ENCODE peak calls at places on chromosomes 2 and 18, in seven cellular contexts. J is AG10803, H is SK-N-SH, S is RWPE1, P is lung, G is epithelial cell of esophagus, M is heart right ventricle. C is an unnamed sample.

GRCh38 chr2:100206731-100207255 is 64.4 kb upstream of the AFF3 start:
- DNase-seq in J (no peak), H (peak; percentile 33), S (no peak), P (no peak), G (no peak), M (no peak), C (no peak)

GRCh38 chr2:240340361-240340761 is 95.1 kb upstream of the GPC1 start:
- DNase-seq in J (no peak), H (no peak), S (no peak), P (no peak), G (no peak), M (no peak), C (peak; percentile 59)

GRCh38 chr18:75090336-75090735 is 118.6 kb downstream of the PTGR3 start:
- DNase-seq in J (no peak), H (no peak), S (no peak), P (no peak), G (no peak), M (no peak), C (peak; percentile 46)

GRCh38 chr2:239881031-239881471 is 144.1 kb downstream of the NDUFA10 start:
- DNase-seq in J (no peak), H (no peak), S (no peak), P (peak; percentile 20), G (no peak), M (no peak), C (no peak)

GRCh38 chr2:126915903-126916302 is 17.2 kb downstream of the TEX51 start:
- DNase-seq in J (no peak), H (no peak), S (no peak), P (no peak), G (no peak), M (no peak), C (no peak)

GRCh38 chr2:233974530-233975071 is 57.4 kb downstream of the TRPM8 start:
- DNase-seq in J (peak; percentile 92), H (peak; percentile 32), S (peak; percentile 80), P (peak; percentile 49), G (peak; percentile 84), M (peak; percentile 30), C (no peak)

GRCh38 chr2:72144412-72144745 is 3.3 kb downstream of the CYP26B1 start:
- DNase-seq in J (no peak), H (no peak), S (no peak), P (no peak), G (no peak), M (peak; percentile 70), C (peak; percentile 88)

GRCh38 chr18:60445341-60445740 is 72.8 kb upstream of the MC4R start:
- DNase-seq in J (peak; percentile 74), H (no peak), S (no peak), P (no peak), G (no peak), M (no peak), C (no peak)

GRCh38 chr2:54459037-54459441 is 2.9 kb downstream of the SPTBN1 start:
- DNase-seq in J (peak; percentile 78), H (no peak), S (no peak), P (no peak), G (peak; percentile 4), M (no peak), C (no peak)

GRCh38 chr2:231250146-231250545 is 51.7 kb downstream of the ARMC9 start:
- DNase-seq in J (peak; percentile 68), H (no peak), S (no peak), P (no peak), G (no peak), M (no peak), C (no peak)

GRCh38 chr18:10081477-10081876 is 167.7 kb downstream of the VAPA start:
- DNase-seq in J (no peak), H (no peak), S (no peak), P (no peak), G (no peak), M (no peak), C (no peak)

GRCh38 chr18:13448028-13448795 is 229.7 kb downstream of the LDLRAD4 start:
- DNase-seq in J (no peak), H (no peak), S (no peak), P (no peak), G (no peak), M (no peak), C (no peak)

DNA sequence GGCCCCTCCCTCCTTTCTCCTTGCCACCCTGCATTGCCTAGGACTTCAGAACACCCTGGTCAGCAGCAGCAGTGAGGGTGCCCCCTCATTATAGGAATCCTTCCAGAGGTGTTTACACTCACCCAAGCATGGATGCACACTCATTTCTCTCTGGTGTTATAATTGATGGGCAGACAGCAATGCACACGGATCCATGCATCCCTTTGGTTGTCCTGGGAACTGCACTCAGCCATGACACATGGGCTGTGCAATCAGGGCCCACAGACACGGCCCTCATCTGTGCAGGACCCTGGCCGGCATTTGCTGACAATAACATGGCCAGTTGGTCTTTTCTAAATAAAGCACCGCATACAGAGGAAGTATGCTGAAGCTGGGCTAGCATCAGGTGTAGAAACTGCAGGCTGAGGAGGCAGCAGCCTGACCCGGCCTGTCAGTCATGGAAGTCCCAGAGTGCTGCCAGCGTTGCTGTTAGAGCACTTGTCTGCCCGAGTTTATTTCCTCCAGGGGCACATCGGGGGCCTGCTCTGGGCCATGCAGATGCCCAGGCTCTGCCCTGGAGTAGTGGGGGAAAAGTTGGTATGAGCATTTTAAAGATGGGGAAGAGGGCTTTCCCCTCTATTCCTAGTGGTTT is 4.2 kb upstream of the PTPN18 start:
- DNase-seq in J (no peak), H (no peak), S (no peak), P (peak; percentile 20), G (no peak), M (no peak), C (no peak)
- TF ChIP-seq CTCF in J (no peak), H (no peak), S (no peak), P (no peak), G (no peak), M (no peak), C (no peak)

GRCh38 chr2:75896779-75897366 is 186.2 kb upstream of the GCFC2 start:
- DNase-seq in J (no peak), H (peak; percentile 35), S (peak; percentile 47), P (no peak), G (peak; percentile 41), M (no peak), C (no peak)
- TF ChIP-seq CTCF in J (no peak), H (peak; percentile 51), S (peak; percentile 48), P (no peak), G (peak; percentile 62), M (peak; percentile 37), C (no peak)

GRCh38 chr18:49238433-49239042 is 221.9 kb downstream of the DYM start:
- DNase-seq in J (peak; percentile 30), H (peak; percentile 44), S (no peak), P (no peak), G (peak; percentile 48), M (peak; percentile 10), C (no peak)
- TF ChIP-seq CTCF in J (peak; percentile 61), H (peak; percentile 76), S (peak; percentile 48), P (no peak), G (peak; percentile 61), M (peak; percentile 56), C (no peak)

GRCh38 chr2:217650716-217651360 is 352.0 kb downstream of the TNS1 start:
- DNase-seq in J (peak; percentile 66), H (peak; percentile 55), S (peak; percentile 34), P (no peak), G (peak; percentile 71), M (peak; percentile 65), C (no peak)
- TF ChIP-seq CTCF in J (peak; percentile 89), H (peak; percentile 74), S (peak; percentile 54), P (peak; percentile 48), G (peak; percentile 95), M (peak; percentile 82), C (peak; percentile 35)